ENCODE peak calls at places on chromosome 12, in four cellular contexts. I is CD8-positive, alpha-beta memory T cell; O is effector memory CD4-positive, alpha-beta T cell; U is heart right ventricle. R is an unnamed sample. For H3K27me3, the result is how much of the 10 kb centered on the place peaks cover.

GRCh38 chr12:132789099-132789471 is 27.5 kb upstream of the ANKLE2 start:
- DNase-seq in I (no peak), U (no peak), O (no peak), R (no peak)

GRCh38 chr12:24860546-24860945 is 88.4 kb downstream of the BCAT1 start:
- DNase-seq in O (no peak), U (no peak), I (no peak), R (no peak)

GRCh38 chr12:14952295-14952995 is 9.0 kb downstream of the ARHGDIB start:
- DNase-seq in I (peak), O (peak), U (peak), R (no peak)

GRCh38 chr12:10759657-10760056 is 36.5 kb upstream of the YBX3 start:
- DNase-seq in U (no peak), O (no peak), I (no peak), R (no peak)

GRCh38 chr12:119669744-119670472 is 2.0 kb downstream of the PRKAB1 start:
- DNase-seq in I (no peak), U (no peak), O (no peak), R (no peak)

GRCh38 chr12:22121224-22121623 is 75.2 kb downstream of the CMAS start:
- DNase-seq in I (no peak), U (no peak), O (peak), R (no peak)

GRCh38 chr12:127455347-127456265 is 811.4 kb upstream of the TMEM132C start:
- DNase-seq in O (no peak), U (no peak), I (no peak), R (no peak)

GRCh38 chr12:88299567-88300101 is 157.5 kb downstream of the TMTC3 start:
- DNase-seq in I (no peak), U (no peak), O (no peak), R (no peak)

GRCh38 chr12:77751939-77752338 is 78.8 kb upstream of the NAV3 start:
- DNase-seq in I (no peak), O (no peak), U (no peak), R (no peak)

GRCh38 chr12:132695431-132695830 is 8.0 kb downstream of the PXMP2 start:
- DNase-seq in U (peak), I (no peak), O (no peak), R (no peak)

GRCh38 chr12:115598827-115599226 is 678.7 kb downstream of the MED13L start:
- DNase-seq in U (no peak), I (no peak), O (no peak), R (no peak)

GRCh38 chr12:106780010-106780625 is 5.6 kb downstream of the RIC8B start:
- DNase-seq in U (no peak), I (no peak), O (no peak), R (no peak)

GRCh38 chr12:65620026-65620425 is 204.3 kb upstream of the HMGA2 start:
- DNase-seq in I (no peak), O (no peak), U (no peak), R (no peak)

GRCh38 chr12:11787437-11787836 is 138.0 kb downstream of the ETV6 start:
- DNase-seq in O (no peak), U (no peak), I (no peak), R (no peak)

GRCh38 chr12:13195244-13195643 is 1.3 kb upstream of the EMP1 start:
- DNase-seq in O (no peak), I (no peak), U (no peak), R (no peak)

GRCh38 chr12:111756196-111756595 is 10.5 kb upstream of the ALDH2 start:
- DNase-seq in U (no peak), I (no peak), O (no peak), R (no peak)

GRCh38 chr12:62190921-62191746 is 69.1 kb upstream of the USP15 start:
- DNase-seq in O (no peak), I (no peak), U (no peak), R (no peak)

GRCh38 chr12:56414401-56414800 is 34.8 kb downstream of the TIMELESS start:
- DNase-seq in I (no peak), U (no peak), O (no peak), R (no peak)

GRCh38 chr12:9083793-9084192 is 31.9 kb downstream of the A2M start:
- DNase-seq in U (no peak), O (no peak), I (no peak), R (no peak)

GRCh38 chr12:106582661-106583577 is at the start of gene RFX4:
- DNase-seq in U (no peak), O (no peak), I (no peak), R (no peak)

GRCh38 chr12:51118706-51119105 is 35.3 kb upstream of the CSRNP2 start:
- DNase-seq in I (no peak), U (no peak), O (no peak), R (no peak)

GRCh38 chr12:94272280-94272679 is 123.9 kb downstream of the PLXNC1 start:
- DNase-seq in O (no peak), I (no peak), U (no peak), R (no peak)

GRCh38 chr12:109721276-109721675 is 7.7 kb downstream of the FAM222A start:
- DNase-seq in O (no peak), U (peak), I (no peak), R (no peak)
- H3K27me3 ChIP-seq in O (under half), U (under half), I (under half), R (under half)

GRCh38 chr12:27979145-27979544 is 6.6 kb upstream of the PTHLH start:
- DNase-seq in U (no peak), I (no peak), O (no peak), R (no peak)
- H3K27me3 ChIP-seq in U (half or more), I (under half), O (under half), R (under half)

GRCh38 chr12:54196396-54196795 is 7.6 kb upstream of the SMUG1 start:
- DNase-seq in U (no peak), O (no peak), I (no peak), R (no peak)
- H3K27me3 ChIP-seq in U (half or more), O (under half), I (under half), R (under half)

GRCh38 chr12:52259850-52260249 is 14.6 kb upstream of the KRT86 start:
- DNase-seq in U (no peak), I (no peak), O (no peak), R (no peak)
- H3K27me3 ChIP-seq in U (half or more), I (under half), O (under half), R (under half)

GRCh38 chr12:102964872-102965271 is 7.4 kb downstream of the ASCL1 start:
- DNase-seq in U (no peak), O (no peak), I (no peak), R (no peak)
- H3K27me3 ChIP-seq in U (half or more), O (under half), I (half or more), R (under half)

DNA sequence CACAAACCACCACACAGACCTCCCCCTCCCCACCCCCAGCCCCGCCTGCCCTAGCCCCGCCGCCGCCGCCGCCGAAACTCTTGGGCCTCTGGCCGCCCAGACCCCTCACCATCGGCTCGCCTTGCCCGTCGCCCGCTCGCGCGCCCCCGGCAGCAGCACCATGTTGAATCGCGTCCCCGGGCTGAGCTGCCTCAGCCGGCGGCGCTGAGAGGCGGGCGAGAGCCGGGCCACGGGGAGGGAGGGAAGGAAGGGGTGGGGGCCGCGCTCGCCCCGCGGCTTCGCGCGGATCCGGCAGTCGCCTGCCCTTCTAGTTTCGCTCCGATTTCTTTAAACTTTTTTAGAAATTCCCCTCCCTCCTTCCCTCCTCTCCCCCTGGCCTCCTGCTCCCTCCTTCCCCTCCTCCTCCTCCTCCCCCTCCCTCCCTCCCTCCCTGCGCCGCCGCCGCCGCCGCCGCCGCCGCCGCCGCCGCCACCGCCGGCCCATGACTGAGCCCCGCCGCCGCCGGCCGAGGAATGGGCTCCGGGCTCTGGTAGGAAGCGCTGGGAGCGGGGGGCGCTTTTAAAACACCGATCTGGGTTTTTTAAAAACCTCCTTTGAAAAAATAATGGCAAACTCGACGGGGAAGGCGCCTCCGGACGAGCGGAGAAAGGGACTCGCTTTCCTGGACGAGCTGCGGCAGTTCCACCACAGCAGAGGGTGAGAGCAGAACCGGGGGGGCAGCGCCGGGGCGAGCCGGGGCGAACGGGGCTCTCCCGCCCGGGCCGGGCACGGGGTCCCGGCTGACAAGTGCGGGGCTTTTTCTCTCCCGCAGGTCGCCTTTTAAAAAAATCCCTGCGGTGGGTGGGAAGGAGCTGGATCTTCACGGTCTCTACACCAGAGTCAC is at the start of gene ARID2:
- DNase-seq in U (peak), O (peak), I (peak), R (peak)
- H3K27me3 ChIP-seq in U (under half), O (under half), I (under half), R (under half)

GRCh38 chr12:95790912-95791849 is 617 bp upstream of the NTN4 start:
- DNase-seq in U (peak), O (peak), I (peak), R (peak)

GRCh38 chr12:95787274-95787814 is 3.2 kb downstream of the NTN4 start:
- DNase-seq in I (no peak), O (no peak), U (no peak), R (no peak)

GRCh38 chr12:95789126-95790024 is 1.2 kb downstream of the NTN4 start:
- DNase-seq in I (no peak), U (peak), O (no peak), R (peak)

GRCh38 chr12:95790025-95790911 is at the start of gene NTN4:
- DNase-seq in I (peak), U (peak), O (no peak), R (peak)

DNA sequence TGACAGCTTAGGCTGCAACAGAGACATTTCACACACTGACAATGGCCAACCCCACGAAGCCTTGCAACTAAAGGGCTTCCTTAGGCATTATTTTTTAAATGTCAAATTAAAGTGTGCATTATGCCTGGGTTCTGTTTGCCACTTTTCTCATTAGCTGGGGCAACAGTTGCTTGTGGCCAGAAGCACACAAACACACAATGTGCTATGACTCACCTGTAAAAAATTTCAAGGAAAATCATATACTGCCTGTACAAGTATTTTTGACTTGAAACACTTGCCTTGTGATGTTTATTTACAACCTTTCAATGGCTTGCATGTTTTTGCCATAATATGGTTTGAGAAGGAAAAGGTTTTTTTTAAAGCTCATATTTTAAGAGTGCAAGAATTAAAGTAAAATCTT is 1.9 kb downstream of the NTN4 start:
- DNase-seq in I (no peak), O (no peak), U (no peak), R (no peak)
- H3K27me3 ChIP-seq in I (under half), O (under half), U (half or more), R (under half)